ENCODE peak calls at places on chromosomes 13 and 19, in ten cellular contexts. B is left ventricle myocardium superior; Z is stimulated activated CD4-positive, alpha-beta T cell treated with anti-CD3 and anti-CD28 coated beads, Interleukin-1b, Interleukin-23, amount 100 ng/mL, for 1 hour; C is osteocyte; A is left ventricle myocardium inferior; G is lung; U is left cardiac atrium; X is T1000; L is NCI-H510A treated with DMSO at 0.1 percent for 48 hours; V is NCI-H1417. N is an unnamed sample.

GRCh38 chr19:42042455-42043170 is 27.4 kb downstream of the GRIK5 start:
- DNase-seq in B (no peak), Z (no peak), C (no peak), A (no peak), G (no peak), U (no peak), X (no peak), L (no peak), V (no peak), N (no peak)

GRCh38 chr19:29504454-29504853 is 21.3 kb upstream of the VSTM2B start:
- DNase-seq in B (no peak), Z (no peak), C (no peak), A (no peak), G (no peak), U (no peak), X (no peak), L (no peak), V (no peak), N (no peak)

GRCh38 chr19:29964171-29964570 is 22.1 kb downstream of the URI1 start:
- DNase-seq in B (no peak), Z (no peak), C (no peak), A (no peak), G (no peak), U (no peak), X (no peak), L (no peak), V (no peak), N (no peak)

GRCh38 chr13:108609353-108609752 is 20.1 kb upstream of the MYO16 start:
- DNase-seq in B (no peak), Z (no peak), C (no peak), A (no peak), G (no peak), U (no peak), X (no peak), L (no peak), V (no peak), N (no peak)

GRCh38 chr13:97332725-97333124 is 101.2 kb upstream of the RAP2A start:
- DNase-seq in B (no peak), Z (no peak), C (no peak), A (no peak), G (no peak), U (no peak), X (no peak), L (no peak), V (no peak), N (peak)

GRCh38 chr19:48543121-48543710 is 8.8 kb upstream of the SULT2B1 start:
- DNase-seq in B (no peak), Z (no peak), C (no peak), A (no peak), G (peak), U (no peak), X (peak), L (peak), V (no peak), N (no peak)

GRCh38 chr13:44493213-44493812 is 82.8 kb downstream of the TSC22D1 start:
- DNase-seq in B (no peak), Z (no peak), C (no peak), A (no peak), G (no peak), U (no peak), X (no peak), L (no peak), V (no peak), N (no peak)

GRCh38 chr13:109743706-109744453 is 42.5 kb downstream of the IRS2 start:
- DNase-seq in B (no peak), Z (no peak), C (peak), A (no peak), G (no peak), U (no peak), X (peak), L (peak), V (no peak), N (peak)

GRCh38 chr13:44752184-44752583 is 176.1 kb upstream of the TSC22D1 start:
- DNase-seq in B (no peak), Z (no peak), C (no peak), A (no peak), G (no peak), U (no peak), X (no peak), L (no peak), V (no peak), N (no peak)

GRCh38 chr13:91157273-91158014 is 190.0 kb upstream of the MIR17HG start:
- DNase-seq in B (no peak), Z (no peak), C (no peak), A (no peak), G (no peak), U (no peak), X (no peak), L (no peak), V (no peak), N (no peak)

GRCh38 chr13:82323101-82323500 is 1559.2 kb downstream of the SLITRK1 start:
- DNase-seq in B (no peak), Z (no peak), C (no peak), A (no peak), G (no peak), U (no peak), X (no peak), L (no peak), V (no peak), N (no peak)

GRCh38 chr19:3137139-3137538 is 1.3 kb downstream of the GNA15 start:
- DNase-seq in B (no peak), Z (no peak), C (no peak), A (no peak), G (no peak), U (peak), X (no peak), L (no peak), V (no peak), N (no peak)

GRCh38 chr19:17488593-17489391 is 18.5 kb downstream of the SLC27A1 start:
- DNase-seq in B (peak), Z (peak), C (no peak), A (peak), G (peak), U (peak), X (no peak), L (no peak), V (peak), N (no peak)

GRCh38 chr13:102369303-102369702 is 32.5 kb downstream of the FGF14 start:
- DNase-seq in B (no peak), Z (no peak), C (no peak), A (no peak), G (no peak), U (no peak), X (no peak), L (no peak), V (no peak), N (no peak)

GRCh38 chr19:35501684-35502083 is 11.4 kb upstream of the KRTDAP start:
- DNase-seq in B (no peak), Z (no peak), C (no peak), A (no peak), G (no peak), U (no peak), X (no peak), L (no peak), V (no peak), N (no peak)

GRCh38 chr13:46119883-46120614 is 15.2 kb upstream of the CPB2 start:
- DNase-seq in B (peak), Z (no peak), C (no peak), A (no peak), G (peak), U (no peak), X (no peak), L (no peak), V (peak), N (no peak)

GRCh38 chr19:46134527-46134926 is 10.0 kb upstream of the IGFL3 start:
- DNase-seq in B (no peak), Z (no peak), C (no peak), A (no peak), G (no peak), U (no peak), X (no peak), L (peak), V (no peak), N (peak)

GRCh38 chr13:89372193-89372592 is 1701.0 kb downstream of the SLITRK5 start:
- DNase-seq in B (no peak), Z (no peak), C (no peak), A (no peak), G (no peak), U (no peak), X (no peak), L (no peak), V (no peak), N (no peak)

GRCh38 chr19:10797541-10798256 is 38.3 kb downstream of the TMED1 start:
- DNase-seq in B (no peak), Z (peak), C (no peak), A (no peak), G (no peak), U (no peak), X (no peak), L (no peak), V (no peak), N (no peak)

GRCh38 chr19:17931532-17932191 is 1.2 kb upstream of the CCDC124 start:
- DNase-seq in B (no peak), Z (no peak), C (no peak), A (no peak), G (no peak), U (no peak), X (no peak), L (no peak), V (no peak), N (no peak)

GRCh38 chr19:3509566-3509989 is 3.5 kb downstream of the FZR1 start:
- DNase-seq in B (no peak), Z (no peak), C (no peak), A (no peak), G (no peak), U (no peak), X (no peak), L (no peak), V (no peak), N (no peak)

GRCh38 chr19:13955662-13956364 is 3.5 kb downstream of the DCAF15 start:
- DNase-seq in B (no peak), Z (no peak), C (no peak), A (no peak), G (no peak), U (no peak), X (no peak), L (no peak), V (no peak), N (no peak)

GRCh38 chr13:107665926-107666458 is 549.3 kb downstream of the LIG4 start:
- DNase-seq in B (no peak), Z (no peak), C (no peak), A (no peak), G (no peak), U (no peak), X (no peak), L (no peak), V (no peak), N (no peak)

GRCh38 chr13:71625694-71626093 is 241.3 kb downstream of the DACH1 start:
- DNase-seq in B (no peak), Z (no peak), C (no peak), A (no peak), G (no peak), U (no peak), X (no peak), L (no peak), V (no peak), N (no peak)

GRCh38 chr19:33868821-33869412 is 72.2 kb downstream of the KCTD15 start:
- DNase-seq in B (peak), Z (no peak), C (peak), A (peak), G (no peak), U (peak), X (no peak), L (no peak), V (no peak), N (peak)

GRCh38 chr19:17109962-17110598 is 34.5 kb downstream of the MYO9B start:
- DNase-seq in B (peak), Z (no peak), C (no peak), A (peak), G (peak), U (peak), X (no peak), L (no peak), V (no peak), N (no peak)

GRCh38 chr13:22127277-22128143 is 456.6 kb downstream of the FGF9 start:
- DNase-seq in B (no peak), Z (no peak), C (no peak), A (no peak), G (no peak), U (no peak), X (no peak), L (no peak), V (no peak), N (peak)

GRCh38 chr13:51811920-51812328 is 8.0 kb upstream of the DHRS12 start:
- DNase-seq in B (no peak), Z (no peak), C (no peak), A (no peak), G (no peak), U (no peak), X (no peak), L (no peak), V (no peak), N (no peak)

GRCh38 chr19:17234911-17235617 is 9.0 kb downstream of the OCEL1 start:
- DNase-seq in B (peak), Z (no peak), C (no peak), A (peak), G (no peak), U (peak), X (no peak), L (peak), V (peak), N (no peak)

GRCh38 chr13:99002191-99002710 is 24.4 kb upstream of the DOCK9 start:
- DNase-seq in B (no peak), Z (no peak), C (no peak), A (no peak), G (no peak), U (no peak), X (no peak), L (no peak), V (no peak), N (peak)

GRCh38 chr19:50556236-50557008 is 11.8 kb downstream of the LRRC4B start:
- DNase-seq in B (peak), Z (peak), C (peak), A (peak), G (peak), U (peak), X (no peak), L (no peak), V (peak), N (no peak)

GRCh38 chr19:45306522-45307027 is 16.1 kb downstream of the CKM start:
- DNase-seq in B (no peak), Z (no peak), C (no peak), A (no peak), G (no peak), U (no peak), X (no peak), L (peak), V (peak), N (no peak)

GRCh38 chr13:31923134-31923763 is 108.3 kb upstream of the FRY start:
- DNase-seq in B (no peak), Z (no peak), C (no peak), A (no peak), G (no peak), U (no peak), X (no peak), L (peak), V (no peak), N (no peak)

GRCh38 chr13:26220575-26220974 is 1.5 kb downstream of the RNF6 start:
- DNase-seq in B (no peak), Z (no peak), C (no peak), A (no peak), G (no peak), U (no peak), X (no peak), L (no peak), V (no peak), N (no peak)

GRCh38 chr13:70568571-70568970 is 460.3 kb upstream of the KLHL1 start:
- DNase-seq in B (no peak), Z (no peak), C (no peak), A (no peak), G (no peak), U (no peak), X (no peak), L (peak), V (peak), N (no peak)

GRCh38 chr19:35549174-35549788 is 3.9 kb downstream of the TMEM147 start:
- DNase-seq in B (no peak), Z (no peak), C (no peak), A (no peak), G (peak), U (no peak), X (no peak), L (peak), V (peak), N (no peak)

GRCh38 chr19:32201661-32202060 is 143.7 kb upstream of the ZNF507 start:
- DNase-seq in B (no peak), Z (no peak), C (peak), A (no peak), G (peak), U (peak), X (no peak), L (no peak), V (no peak), N (peak)

N was measured in esophagus muscularis mucosa.